ENCODE peak calls at places on chromosomes 5 and 9, in six cellular contexts. C is AML-193; D is effector CD4-positive, alpha-beta T cell; R is activated naive CD4-positive, alpha-beta T cell; L is GM03348; Q is Karpas-422. G is an unnamed sample.

GRCh38 chr5:137563646-137564474 is 64.7 kb upstream of the SPOCK1 start:
- DNase-seq in C (peak), D (no peak), R (no peak), L (peak), Q (no peak), G (no peak)

GRCh38 chr5:111144352-111144930 is 52.3 kb downstream of the WDR36 start:
- DNase-seq in C (no peak), D (no peak), R (no peak), L (peak), Q (no peak), G (no peak)

GRCh38 chr5:32206053-32206452 is 31.9 kb upstream of the GOLPH3 start:
- DNase-seq in C (no peak), D (no peak), R (no peak), L (no peak), Q (peak), G (no peak)

GRCh38 chr5:9188131-9188530 is 357.7 kb downstream of the SEMA5A start:
- DNase-seq in C (no peak), D (no peak), R (no peak), L (peak), Q (no peak), G (no peak)

GRCh38 chr5:66362676-66363075 is 218.6 kb downstream of the SREK1 start:
- DNase-seq in C (no peak), D (no peak), R (no peak), L (no peak), Q (no peak), G (no peak)

GRCh38 chr5:55665065-55665464 is 47.1 kb downstream of the SLC38A9 start:
- DNase-seq in C (no peak), D (no peak), R (no peak), L (peak), Q (no peak), G (no peak)

GRCh38 chr5:122896598-122897282 is 51.3 kb downstream of the SNX24 start:
- DNase-seq in C (no peak), D (no peak), R (no peak), L (peak), Q (peak), G (no peak)

GRCh38 chr5:25544652-25545249 is 900.0 kb upstream of the CDH10 start:
- DNase-seq in C (peak), D (no peak), R (no peak), L (peak), Q (peak), G (no peak)

GRCh38 chr9:70442328-70442848 is 27.9 kb upstream of the KLF9 start:
- DNase-seq in C (no peak), D (no peak), R (no peak), L (no peak), Q (no peak), G (no peak)

GRCh38 chr5:72355706-72356299 is 35.6 kb downstream of the PTCD2 start:
- DNase-seq in C (no peak), D (no peak), R (no peak), L (peak), Q (no peak), G (no peak)

GRCh38 chr5:31854625-31855526 is 215.9 kb downstream of the PDZD2 start:
- DNase-seq in C (no peak), D (no peak), R (no peak), L (peak), Q (no peak), G (peak)

GRCh38 chr9:12859704-12860251 is 85.0 kb downstream of the LURAP1L start:
- DNase-seq in C (no peak), D (no peak), R (no peak), L (peak), Q (no peak), G (no peak)

GRCh38 chr9:132074736-132075135 is 4.9 kb downstream of the MED27 start:
- DNase-seq in C (no peak), D (no peak), R (no peak), L (peak), Q (peak), G (no peak)

GRCh38 chr9:23824241-23825142 is 1.5 kb downstream of the ELAVL2 start:
- DNase-seq in C (no peak), D (no peak), R (no peak), L (peak), Q (no peak), G (peak)

GRCh38 chr5:158958048-158958994 is 141.4 kb downstream of the EBF1 start:
- DNase-seq in C (no peak), D (no peak), R (no peak), L (peak), Q (peak), G (no peak)

GRCh38 chr5:139982157-139982974 is 60.7 kb downstream of the NRG2 start:
- DNase-seq in C (no peak), D (no peak), R (no peak), L (no peak), Q (no peak), G (peak)

GRCh38 chr9:15416880-15417279 is 5.8 kb upstream of the SNAPC3 start:
- DNase-seq in C (peak), D (peak), R (no peak), L (peak), Q (peak), G (no peak)

GRCh38 chr9:2613730-2614271 is 7.8 kb upstream of the VLDLR start:
- DNase-seq in C (no peak), D (no peak), R (no peak), L (no peak), Q (no peak), G (no peak)

GRCh38 chr9:33434317-33435105 is 12.9 kb downstream of the AQP3 start:
- DNase-seq in C (no peak), D (no peak), R (no peak), L (no peak), Q (no peak), G (no peak)

GRCh38 chr9:76292658-76293057 is 101.6 kb downstream of the RFK start:
- DNase-seq in C (no peak), D (no peak), R (no peak), L (no peak), Q (no peak), G (no peak)

GRCh38 chr5:170892201-170892600 is 30.4 kb downstream of the RANBP17 start:
- DNase-seq in C (no peak), D (no peak), R (no peak), L (no peak), Q (no peak), G (no peak)

GRCh38 chr5:16572289-16573015 is 44.3 kb downstream of the RETREG1 start:
- DNase-seq in C (no peak), D (no peak), R (no peak), L (no peak), Q (no peak), G (no peak)

GRCh38 chr9:20394928-20395327 is 227.4 kb downstream of the MLLT3 start:
- DNase-seq in C (no peak), D (no peak), R (no peak), L (no peak), Q (no peak), G (no peak)

GRCh38 chr5:96637191-96637590 is 25.0 kb upstream of the CAST start:
- DNase-seq in C (no peak), D (no peak), R (no peak), L (no peak), Q (no peak), G (no peak)

GRCh38 chr9:101513351-101513750 is 20.3 kb upstream of the RNF20 start:
- DNase-seq in C (no peak), D (no peak), R (no peak), L (no peak), Q (no peak), G (no peak)

GRCh38 chr5:97071101-97071500 is 71.3 kb downstream of the LIX1 start:
- DNase-seq in C (no peak), D (no peak), R (no peak), L (peak), Q (no peak), G (no peak)

GRCh38 chr9:95822583-95823431 is 52.7 kb upstream of the ERCC6L2 start:
- DNase-seq in C (no peak), D (no peak), R (no peak), L (peak), Q (no peak), G (no peak)

GRCh38 chr5:172559004-172559932 is 81.8 kb upstream of the NEURL1B start:
- DNase-seq in C (no peak), D (no peak), R (no peak), L (peak), Q (no peak), G (peak)

GRCh38 chr5:169637856-169638190 is 748 bp downstream of the DOCK2 start:
- DNase-seq in C (peak), D (peak), R (no peak), L (no peak), Q (peak), G (no peak)

GRCh38 chr9:90942555-90942954 is 140.9 kb downstream of the SYK start:
- DNase-seq in C (no peak), D (no peak), R (no peak), L (no peak), Q (no peak), G (peak)

GRCh38 chr5:143509758-143510221 is 106.3 kb upstream of the NR3C1 start:
- DNase-seq in C (no peak), D (no peak), R (no peak), L (no peak), Q (no peak), G (no peak)

GRCh38 chr9:18238254-18238653 is 235.7 kb upstream of the ADAMTSL1 start:
- DNase-seq in C (no peak), D (no peak), R (no peak), L (peak), Q (peak), G (no peak)

GRCh38 chr9:15725953-15726352 is 173.1 kb downstream of the CCDC171 start:
- DNase-seq in C (no peak), D (no peak), R (no peak), L (peak), Q (no peak), G (no peak)

GRCh38 chr5:75337366-75338021 is 474 bp downstream of the HMGCR start:
- DNase-seq in C (no peak), D (no peak), R (peak), L (peak), Q (peak), G (no peak)

GRCh38 chr9:70963554-70963953 is 157.9 kb downstream of the TRPM3 start:
- DNase-seq in C (no peak), D (no peak), R (no peak), L (no peak), Q (no peak), G (no peak)

GRCh38 chr5:167207081-167207480 is 1084.4 kb upstream of the WWC1 start:
- DNase-seq in C (no peak), D (no peak), R (no peak), L (peak), Q (no peak), G (no peak)

GRCh38 chr5:6354848-6355247 is 23.5 kb downstream of the MED10 start:
- DNase-seq in C (no peak), D (no peak), R (no peak), L (no peak), Q (no peak), G (no peak)

G was measured in kidney.